ENCODE peak calls at places on chromosomes 13 and 19, in six cellular contexts. One of them, this sample, is unnamed.

GRCh38 chr19:51157265-51157664 is 15.2 kb downstream of the SIGLEC7 start:
- DNase-seq in GM12878: no peak
- DNase-seq in stomach: no peak
- DNase-seq in esophagus muscularis mucosa: no peak
- DNase-seq in transverse colon: no peak
- DNase-seq in H1: no peak
- DNase-seq in this sample: no peak

GRCh38 chr19:11849264-11849615 is 714 bp downstream of the ZNF439 start:
- DNase-seq in GM12878: no peak
- DNase-seq in stomach: no peak
- DNase-seq in esophagus muscularis mucosa: no peak
- DNase-seq in transverse colon: no peak
- DNase-seq in H1: no peak
- DNase-seq in this sample: no peak

GRCh38 chr13:79869326-79869725 is 388.4 kb downstream of the NDFIP2 start:
- DNase-seq in GM12878: no peak
- DNase-seq in stomach: no peak
- DNase-seq in esophagus muscularis mucosa: no peak
- DNase-seq in transverse colon: no peak
- DNase-seq in H1: no peak
- DNase-seq in this sample: no peak

GRCh38 chr13:95536629-95537241 is 15.8 kb upstream of the CLDN10 start:
- DNase-seq in GM12878: no peak
- DNase-seq in stomach: no peak
- DNase-seq in esophagus muscularis mucosa: no peak
- DNase-seq in transverse colon: no peak
- DNase-seq in H1: no peak
- DNase-seq in this sample: no peak

GRCh38 chr13:49053899-49054298 is 78.2 kb downstream of the FNDC3A start:
- DNase-seq in GM12878: no peak
- DNase-seq in stomach: no peak
- DNase-seq in esophagus muscularis mucosa: no peak
- DNase-seq in transverse colon: no peak
- DNase-seq in H1: no peak
- DNase-seq in this sample: no peak

GRCh38 chr13:94312511-94313191 is 166.8 kb downstream of the DCT start:
- DNase-seq in GM12878: peak; percentile 62
- DNase-seq in stomach: no peak
- DNase-seq in esophagus muscularis mucosa: no peak
- DNase-seq in transverse colon: no peak
- DNase-seq in H1: no peak
- DNase-seq in this sample: no peak

GRCh38 chr13:98041081-98041820 is 87.8 kb downstream of the IPO5 start:
- DNase-seq in GM12878: no peak
- DNase-seq in stomach: no peak
- DNase-seq in esophagus muscularis mucosa: no peak
- DNase-seq in transverse colon: no peak
- DNase-seq in H1: no peak
- DNase-seq in this sample: no peak

GRCh38 chr13:100544866-100545683 is 43.5 kb downstream of the GGACT start:
- DNase-seq in GM12878: no peak
- DNase-seq in stomach: peak; percentile 59
- DNase-seq in esophagus muscularis mucosa: no peak
- DNase-seq in transverse colon: no peak
- DNase-seq in H1: no peak
- DNase-seq in this sample: no peak

GRCh38 chr13:94329754-94330551 is 149.5 kb downstream of the DCT start:
- DNase-seq in GM12878: no peak
- DNase-seq in stomach: no peak
- DNase-seq in esophagus muscularis mucosa: peak; percentile 82
- DNase-seq in transverse colon: no peak
- DNase-seq in H1: no peak
- DNase-seq in this sample: no peak

GRCh38 chr13:20610006-20610405 is 43.0 kb downstream of the IFT88 start:
- DNase-seq in GM12878: no peak
- DNase-seq in stomach: no peak
- DNase-seq in esophagus muscularis mucosa: no peak
- DNase-seq in transverse colon: no peak
- DNase-seq in H1: no peak
- DNase-seq in this sample: no peak

GRCh38 chr19:3210347-3211017 is 14.0 kb upstream of the CELF5 start:
- DNase-seq in GM12878: no peak
- DNase-seq in stomach: peak; percentile 67
- DNase-seq in esophagus muscularis mucosa: no peak
- DNase-seq in transverse colon: peak; percentile 72
- DNase-seq in H1: peak; percentile 34
- DNase-seq in this sample: no peak

DNA sequence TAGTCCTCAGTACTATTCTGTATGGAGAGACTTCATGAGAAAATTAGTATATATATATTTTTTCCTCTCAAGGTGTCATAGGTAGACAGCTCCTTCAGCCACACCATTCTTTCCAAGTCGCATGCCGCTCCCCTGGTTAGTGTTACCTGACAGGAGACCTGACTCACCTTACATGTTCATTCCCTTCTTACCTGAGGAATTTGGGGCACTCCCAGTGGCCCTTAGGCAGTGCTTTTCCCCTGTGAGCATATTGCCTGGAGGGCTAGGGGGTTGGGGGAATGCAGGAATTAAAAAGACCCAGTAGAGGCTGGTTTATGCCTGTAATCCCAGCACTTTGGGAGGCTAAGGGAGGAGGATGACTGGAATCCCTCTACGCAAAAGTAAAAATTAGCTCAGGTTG is 9.0 kb upstream of the ACTN4 start:
- DNase-seq in GM12878: no peak
- DNase-seq in stomach: no peak
- DNase-seq in esophagus muscularis mucosa: no peak
- DNase-seq in transverse colon: no peak
- DNase-seq in H1: no peak
- DNase-seq in this sample: no peak
- H3K27ac ChIP-seq in GM12878: no peak overlapping the region
- H3K27ac ChIP-seq in stomach: no peak overlapping the region
- H3K27ac ChIP-seq in esophagus muscularis mucosa: no peak overlapping the region
- H3K27ac ChIP-seq in transverse colon: no peak overlapping the region
- H3K27ac ChIP-seq in H1: no peak overlapping the region
- H3K27ac ChIP-seq in this sample: no peak overlapping the region

DNA sequence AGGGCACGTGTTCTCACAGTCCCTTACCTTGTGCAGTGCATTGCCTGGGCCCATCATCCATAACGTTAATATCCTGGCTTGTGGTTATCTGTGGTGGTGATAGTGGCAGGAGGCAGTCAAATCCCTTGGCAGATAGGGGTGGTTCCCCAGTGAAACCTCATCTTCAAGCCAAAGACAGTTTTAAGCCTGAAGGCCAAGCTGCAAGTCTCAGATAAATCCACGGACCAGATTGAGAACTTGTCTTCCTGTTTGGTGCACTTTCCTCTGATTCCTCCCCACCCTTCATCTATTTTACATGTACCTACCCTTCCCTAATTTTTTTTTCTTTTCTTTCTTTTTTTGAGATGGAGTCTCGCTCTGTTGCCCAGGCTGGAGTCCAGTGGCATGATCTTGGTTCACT is 4.3 kb upstream of the FBXO17 start:
- DNase-seq in GM12878: no peak
- DNase-seq in stomach: no peak
- DNase-seq in esophagus muscularis mucosa: no peak
- DNase-seq in transverse colon: no peak
- DNase-seq in H1: no peak
- DNase-seq in this sample: no peak
- TF ChIP-seq EP300 in GM12878: no peak
- TF ChIP-seq EP300 in stomach: no peak
- TF ChIP-seq EP300 in esophagus muscularis mucosa: no peak
- TF ChIP-seq EP300 in transverse colon: no peak
- TF ChIP-seq EP300 in H1: no peak
- TF ChIP-seq EP300 in this sample: no peak

GRCh38 chr19:6421075-6422014 is 3.3 kb downstream of the KHSRP start:
- DNase-seq in GM12878: no peak
- DNase-seq in stomach: no peak
- DNase-seq in esophagus muscularis mucosa: no peak
- DNase-seq in transverse colon: no peak
- DNase-seq in H1: no peak
- DNase-seq in this sample: no peak
- TF ChIP-seq POLR2AphosphoS5 in GM12878: no peak
- TF ChIP-seq POLR2AphosphoS5 in stomach: no peak
- TF ChIP-seq POLR2AphosphoS5 in esophagus muscularis mucosa: no peak
- TF ChIP-seq POLR2AphosphoS5 in transverse colon: no peak
- TF ChIP-seq POLR2AphosphoS5 in H1: no peak
- TF ChIP-seq POLR2AphosphoS5 in this sample: no peak

GRCh38 chr19:57599761-57600383 is at the start of gene ZNF530:
- DNase-seq in GM12878: peak; percentile 55
- DNase-seq in stomach: peak; percentile 96
- DNase-seq in esophagus muscularis mucosa: peak; percentile 98
- DNase-seq in transverse colon: peak; percentile 94
- DNase-seq in H1: peak; percentile 72
- DNase-seq in this sample: peak; percentile 97

DNA sequence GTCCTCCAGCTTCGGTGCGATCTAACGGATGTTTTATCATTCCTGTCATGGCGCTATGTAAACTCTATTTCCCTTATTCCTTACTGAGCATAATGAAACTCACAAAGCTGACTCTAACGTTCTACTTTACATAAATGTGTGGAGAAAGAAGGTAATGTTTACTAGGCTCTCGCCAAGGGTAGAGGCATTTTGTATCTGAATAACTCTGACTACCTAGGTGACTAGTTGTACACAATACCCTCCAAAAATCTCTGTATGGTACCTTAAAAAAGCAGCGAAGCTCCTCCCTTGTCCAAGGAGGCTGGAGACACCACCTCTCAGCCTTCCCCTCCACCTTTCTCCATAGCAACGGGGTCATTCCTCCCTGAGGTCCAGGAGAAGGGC is 316 bp upstream of the ZNF530 start:
- DNase-seq in GM12878: peak; percentile 15
- DNase-seq in stomach: no peak
- DNase-seq in esophagus muscularis mucosa: no peak
- DNase-seq in transverse colon: no peak
- DNase-seq in H1: no peak
- DNase-seq in this sample: no peak
- H3K27ac ChIP-seq in GM12878: no peak overlapping the region
- H3K27ac ChIP-seq in stomach: peak overlapping the region; percentile 58
- H3K27ac ChIP-seq in esophagus muscularis mucosa: peak overlapping the region; percentile 70
- H3K27ac ChIP-seq in transverse colon: no peak overlapping the region
- H3K27ac ChIP-seq in H1: no peak overlapping the region
- H3K27ac ChIP-seq in this sample: peak overlapping the region; percentile 55

GRCh38 chr19:41310031-41310831 is at the start of gene CCDC97:
- DNase-seq in GM12878: peak; percentile 68
- DNase-seq in stomach: peak; percentile 89
- DNase-seq in esophagus muscularis mucosa: peak; percentile 97
- DNase-seq in transverse colon: peak; percentile 90
- DNase-seq in H1: peak; percentile 66
- DNase-seq in this sample: peak; percentile 92
- TF ChIP-seq EP300 in GM12878: peak; percentile 46
- TF ChIP-seq EP300 in stomach: no peak
- TF ChIP-seq EP300 in esophagus muscularis mucosa: no peak
- TF ChIP-seq EP300 in transverse colon: no peak
- TF ChIP-seq EP300 in H1: no peak
- TF ChIP-seq EP300 in this sample: peak; percentile 21

DNA sequence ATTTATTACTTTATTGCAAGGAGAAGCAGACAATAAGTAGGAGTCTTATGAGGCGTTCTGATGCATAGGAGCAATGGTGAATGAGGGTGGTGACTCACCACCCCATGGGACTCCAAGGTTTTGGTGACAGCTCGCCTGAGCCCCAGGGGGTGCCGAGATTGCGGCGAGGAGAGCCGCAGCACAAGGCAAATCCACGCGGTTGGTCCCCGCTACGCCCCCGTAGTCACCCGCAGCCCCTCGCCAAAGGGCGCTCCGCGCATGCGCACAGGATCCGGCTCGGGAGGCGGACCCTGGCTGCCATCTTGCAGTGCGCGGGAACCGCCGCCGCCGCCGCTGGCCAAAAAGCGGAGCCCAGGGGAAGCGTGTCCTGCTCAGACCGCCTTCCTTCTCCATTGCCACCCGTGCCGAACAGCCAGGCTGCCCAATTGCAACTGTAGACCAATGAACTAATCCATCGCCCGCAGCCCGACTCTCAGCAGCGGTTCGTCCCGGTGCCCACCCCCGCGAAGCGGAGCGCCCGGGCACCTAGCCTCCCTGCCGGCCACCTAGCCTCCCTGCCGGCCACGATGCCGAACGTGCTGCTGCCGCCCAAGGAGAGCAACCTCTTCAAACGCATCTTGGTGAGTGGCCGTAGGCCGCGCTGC is at the start of gene NAA16:
- DNase-seq in GM12878: peak; percentile 76
- DNase-seq in stomach: peak; percentile 88
- DNase-seq in esophagus muscularis mucosa: peak; percentile 96
- DNase-seq in transverse colon: peak; percentile 89
- DNase-seq in H1: peak; percentile 75
- DNase-seq in this sample: peak; percentile 95
- TF ChIP-seq POLR2AphosphoS5 in GM12878: peak; percentile 76
- TF ChIP-seq POLR2AphosphoS5 in stomach: peak; percentile 93
- TF ChIP-seq POLR2AphosphoS5 in esophagus muscularis mucosa: peak; percentile 90
- TF ChIP-seq POLR2AphosphoS5 in transverse colon: peak; percentile 81
- TF ChIP-seq POLR2AphosphoS5 in H1: peak; percentile 88
- TF ChIP-seq POLR2AphosphoS5 in this sample: peak; percentile 94

GRCh38 chr13:23347601-23348000 is 85.9 kb downstream of the SACS start:
- DNase-seq in GM12878: no peak
- DNase-seq in stomach: no peak
- DNase-seq in esophagus muscularis mucosa: no peak
- DNase-seq in transverse colon: no peak
- DNase-seq in H1: no peak
- DNase-seq in this sample: no peak

GRCh38 chr13:23348270-23349126 is 85.0 kb downstream of the SACS start:
- DNase-seq in GM12878: no peak
- DNase-seq in stomach: no peak
- DNase-seq in esophagus muscularis mucosa: no peak
- DNase-seq in transverse colon: no peak
- DNase-seq in H1: no peak
- DNase-seq in this sample: no peak

GRCh38 chr13:23349127-23349897 is 84.2 kb downstream of the SACS start:
- DNase-seq in GM12878: no peak
- DNase-seq in stomach: no peak
- DNase-seq in esophagus muscularis mucosa: no peak
- DNase-seq in transverse colon: no peak
- DNase-seq in H1: no peak
- DNase-seq in this sample: no peak

GRCh38 chr13:23352161-23352560 is 81.3 kb downstream of the SACS start:
- DNase-seq in GM12878: no peak
- DNase-seq in stomach: no peak
- DNase-seq in esophagus muscularis mucosa: no peak
- DNase-seq in transverse colon: no peak
- DNase-seq in H1: no peak
- DNase-seq in this sample: no peak

DNA sequence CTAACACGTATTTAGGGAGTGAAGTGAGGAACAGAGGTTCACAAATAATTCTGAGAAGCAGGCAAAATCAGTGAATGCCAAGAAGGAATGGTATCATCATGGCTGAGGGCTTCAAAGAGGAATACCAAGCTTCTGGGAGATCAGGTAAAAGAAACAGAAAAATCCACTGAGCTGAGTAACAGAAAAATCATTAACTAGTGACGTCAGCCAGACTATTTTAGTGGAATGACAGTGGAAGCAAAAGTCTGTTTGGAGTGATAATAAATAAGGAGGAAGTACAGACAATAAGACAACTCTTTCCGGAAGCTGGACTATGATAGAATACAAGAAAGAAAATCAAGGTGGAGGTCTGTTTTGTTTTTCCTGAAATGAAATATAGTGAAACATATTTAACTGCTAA is 83.5 kb downstream of the SACS start:
- DNase-seq in GM12878: no peak
- DNase-seq in stomach: no peak
- DNase-seq in esophagus muscularis mucosa: no peak
- DNase-seq in transverse colon: no peak
- DNase-seq in H1: no peak
- DNase-seq in this sample: no peak
- H3K27ac ChIP-seq in GM12878: no peak overlapping the region
- H3K27ac ChIP-seq in stomach: no peak overlapping the region
- H3K27ac ChIP-seq in esophagus muscularis mucosa: peak overlapping the region; percentile 80
- H3K27ac ChIP-seq in transverse colon: no peak overlapping the region
- H3K27ac ChIP-seq in H1: no peak overlapping the region
- H3K27ac ChIP-seq in this sample: no peak overlapping the region